ENCODE peak calls at places on chromosomes 6 and 20, in six cellular contexts. B, R, E, F, H and V are unnamed samples.

GRCh38 chr6:109910571-109910970 is 67.5 kb upstream of the GPR6 start:
- DNase-seq in B (no peak), R (no peak), E (no peak), F (no peak), H (no peak), V (no peak)

GRCh38 chr6:26268659-26269402 is 96.2 kb upstream of the BTN3A2 start:
- DNase-seq in B (peak), R (peak), E (no peak), F (peak), H (peak), V (peak)

GRCh38 chr6:43803783-43804549 is 34.0 kb downstream of the VEGFA start:
- DNase-seq in B (no peak), R (no peak), E (peak), F (no peak), H (peak), V (peak)

GRCh38 chr6:49553353-49553752 is 2.9 kb downstream of the C6orf141 start:
- DNase-seq in B (no peak), R (no peak), E (peak), F (no peak), H (peak), V (peak)

GRCh38 chr6:133512410-133513016 is 271.4 kb downstream of the EYA4 start:
- DNase-seq in B (peak), R (peak), E (peak), F (peak), H (peak), V (peak)

GRCh38 chr6:22147983-22148797 is 148.6 kb downstream of the PRL start:
- DNase-seq in B (peak), R (peak), E (no peak), F (no peak), H (peak), V (peak)

GRCh38 chr20:37494796-37495195 is 26.3 kb upstream of the NNAT start:
- DNase-seq in B (no peak), R (no peak), E (no peak), F (no peak), H (no peak), V (no peak)

GRCh38 chr6:10000461-10000992 is 414.3 kb downstream of the TFAP2A start:
- DNase-seq in B (no peak), R (no peak), E (no peak), F (no peak), H (peak), V (no peak)

GRCh38 chr6:140366991-140367390 is 992.5 kb upstream of the CITED2 start:
- DNase-seq in B (peak), R (no peak), E (no peak), F (no peak), H (peak), V (peak)

GRCh38 chr6:26032387-26033131 is 54.7 kb upstream of the HFE start:
- DNase-seq in B (peak), R (peak), E (no peak), F (peak), H (peak), V (peak)

GRCh38 chr6:170162011-170162770 is 128.7 kb downstream of the DLL1 start:
- DNase-seq in B (no peak), R (no peak), E (no peak), F (no peak), H (no peak), V (no peak)

GRCh38 chr6:143339223-143339622 is 111.3 kb downstream of the ADAT2 start:
- DNase-seq in B (no peak), R (no peak), E (no peak), F (no peak), H (peak), V (no peak)

GRCh38 chr20:10761232-10761631 is 87.4 kb upstream of the JAG1 start:
- DNase-seq in B (peak), R (no peak), E (no peak), F (no peak), H (peak), V (peak)

GRCh38 chr20:32626859-32627636 is 41.9 kb upstream of the NOL4L start:
- DNase-seq in B (no peak), R (no peak), E (no peak), F (peak), H (no peak), V (no peak)

GRCh38 chr6:43644940-43645612 is at the start of gene RSPH9:
- DNase-seq in B (peak), R (peak), E (no peak), F (no peak), H (no peak), V (peak)

GRCh38 chr20:38208088-38208487 is 43.0 kb upstream of the TGM2 start:
- DNase-seq in B (no peak), R (no peak), E (no peak), F (no peak), H (no peak), V (no peak)

GRCh38 chr20:1959156-1959555 is 34.7 kb downstream of the PDYN start:
- DNase-seq in B (no peak), R (no peak), E (no peak), F (no peak), H (no peak), V (no peak)

GRCh38 chr6:92114091-92114490 is 1305.3 kb downstream of the EPHA7 start:
- DNase-seq in B (peak), R (no peak), E (no peak), F (no peak), H (no peak), V (no peak)

GRCh38 chr20:57695012-57695411 is 14.8 kb downstream of the PMEPA1 start:
- DNase-seq in B (no peak), R (no peak), E (peak), F (no peak), H (peak), V (peak)

GRCh38 chr20:37007898-37008649 is 56.6 kb upstream of the SAMHD1 start:
- DNase-seq in B (peak), R (no peak), E (no peak), F (peak), H (peak), V (peak)

GRCh38 chr20:47316776-47317126 is 39.7 kb downstream of the ZMYND8 start:
- DNase-seq in B (no peak), R (no peak), E (no peak), F (no peak), H (no peak), V (no peak)

GRCh38 chr6:147177286-147177685 is 26.9 kb upstream of the STXBP5 start:
- DNase-seq in B (no peak), R (no peak), E (no peak), F (no peak), H (no peak), V (peak)

GRCh38 chr20:48594533-48594932 is 233.3 kb downstream of the PREX1 start:
- DNase-seq in B (no peak), R (no peak), E (no peak), F (no peak), H (no peak), V (no peak)

GRCh38 chr6:121451250-121451649 is 15.8 kb downstream of the GJA1 start:
- DNase-seq in B (no peak), R (no peak), E (no peak), F (no peak), H (no peak), V (no peak)

GRCh38 chr6:24927985-24928735 is 7.6 kb downstream of the RIPOR2 start:
- DNase-seq in B (peak), R (no peak), E (no peak), F (no peak), H (peak), V (peak)

GRCh38 chr20:32570401-32571190 is 14.5 kb downstream of the NOL4L start:
- DNase-seq in B (peak), R (no peak), E (no peak), F (no peak), H (no peak), V (no peak)

GRCh38 chr20:39874049-39874893 is 814.8 kb downstream of the MAFB start:
- DNase-seq in B (peak), R (peak), E (peak), F (peak), H (peak), V (peak)

GRCh38 chr6:26415791-26416190 is 13.7 kb downstream of the BTN3A1 start:
- DNase-seq in B (no peak), R (no peak), E (no peak), F (no peak), H (peak), V (no peak)

GRCh38 chr6:137764464-137764863 is 102.6 kb upstream of the TNFAIP3 start:
- DNase-seq in B (peak), R (no peak), E (no peak), F (no peak), H (peak), V (peak)

GRCh38 chr6:122580731-122581130 is 29.5 kb upstream of the PKIB start:
- DNase-seq in B (no peak), R (no peak), E (peak), F (no peak), H (peak), V (peak)

GRCh38 chr6:166567813-166568212 is 18.7 kb downstream of the RAMACL start:
- DNase-seq in B (no peak), R (no peak), E (no peak), F (no peak), H (no peak), V (no peak)

GRCh38 chr6:133705731-133706130 is 183.2 kb upstream of the TCF21 start:
- DNase-seq in B (peak), R (no peak), E (no peak), F (no peak), H (peak), V (peak)

GRCh38 chr6:24667378-24667803 is 514 bp downstream of the ACOT13 start:
- DNase-seq in B (no peak), R (no peak), E (no peak), F (peak), H (no peak), V (no peak)

GRCh38 chr6:63572733-63573139 is 456 bp downstream of the LOC128125822 start:
- DNase-seq in B (no peak), R (peak), E (no peak), F (no peak), H (no peak), V (no peak)

GRCh38 chr6:157668690-157669089 is 154.4 kb upstream of the SNX9 start:
- DNase-seq in B (no peak), R (no peak), E (no peak), F (no peak), H (no peak), V (no peak)

GRCh38 chr20:32787168-32787567 is 25.0 kb downstream of the DNMT3B start:
- DNase-seq in B (no peak), R (no peak), E (no peak), F (no peak), H (no peak), V (no peak)

GRCh38 chr20:5770240-5770986 is 20.2 kb downstream of the SHLD1 start:
- DNase-seq in B (peak), R (no peak), E (no peak), F (peak), H (no peak), V (no peak)

DNA sequence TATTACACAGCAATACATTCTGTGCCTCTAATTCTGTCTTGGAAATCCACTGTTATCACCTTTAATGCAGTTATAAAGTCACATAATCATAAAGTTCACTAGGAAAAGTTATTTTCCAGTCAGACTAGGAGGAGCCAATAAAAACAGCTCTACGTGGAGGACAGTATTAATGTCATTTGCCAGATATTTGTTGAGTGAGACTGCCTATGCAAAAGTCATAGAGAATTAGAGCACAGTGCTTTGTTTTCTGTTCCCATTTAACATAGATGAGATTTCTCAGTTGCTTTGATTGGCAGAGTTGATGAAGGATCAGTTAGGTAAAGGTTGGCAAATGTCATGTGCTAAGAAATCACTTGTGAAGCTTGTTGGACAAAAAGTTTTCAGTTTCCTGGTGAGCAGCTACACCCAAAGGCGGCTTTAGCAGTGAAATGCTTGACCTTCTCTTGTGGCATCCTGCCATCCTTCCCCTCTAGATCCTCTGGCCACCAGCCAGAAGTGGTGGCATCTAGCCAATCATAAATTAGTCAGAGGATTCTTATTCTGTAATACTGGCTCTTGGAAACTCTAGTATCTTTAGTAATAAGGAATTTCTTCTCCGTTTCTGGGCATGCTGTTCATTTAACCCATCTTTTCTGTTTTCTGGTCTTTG is 37.0 kb downstream of the BCKDHB start:
- DNase-seq in B (peak), R (no peak), E (peak), F (no peak), H (peak), V (peak)
- H3K4me3 ChIP-seq in B (peak), R (no peak), E (no peak), F (no peak), H (no peak), V (no peak)

DNA sequence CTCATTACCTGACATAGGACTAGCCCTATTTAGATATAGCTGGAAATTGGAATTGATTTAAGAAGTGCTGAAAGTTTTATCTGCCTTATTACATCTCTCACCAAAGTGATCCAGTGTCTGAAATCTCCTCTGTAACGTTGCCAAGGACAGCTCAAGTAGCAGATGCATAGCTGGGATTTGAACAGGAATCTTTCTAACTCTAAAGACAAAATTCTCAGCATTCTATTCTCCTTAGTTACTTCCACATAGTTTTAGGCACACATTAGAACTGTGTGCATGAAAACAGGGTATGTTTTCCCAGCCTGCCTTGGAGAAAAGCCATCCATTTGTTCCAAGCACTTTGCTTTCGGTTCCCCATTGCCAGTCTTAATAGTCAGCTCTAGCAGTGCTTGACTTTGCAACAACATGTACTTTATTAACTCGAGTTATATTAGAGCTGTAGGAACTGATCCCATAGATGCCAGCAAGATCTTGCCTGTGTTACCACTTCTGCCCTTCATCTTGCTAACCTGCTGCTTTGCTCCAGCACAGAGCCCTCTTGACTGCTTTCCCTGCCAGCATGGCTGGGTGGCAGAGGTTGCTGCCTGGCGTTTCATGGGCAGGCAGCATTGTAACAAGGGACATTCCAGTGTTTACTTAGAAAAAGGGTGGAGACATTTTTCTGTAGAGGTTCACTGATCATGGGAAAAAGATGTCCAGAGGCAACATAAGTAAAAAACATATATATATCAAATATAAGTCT is 56.1 kb upstream of the STMND1 start:
- DNase-seq in B (peak), R (no peak), E (no peak), F (no peak), H (peak), V (peak)
- H2AFZ ChIP-seq in B (peak), R (peak), E (no peak), F (no peak), H (no peak), V (peak)

GRCh38 chr6:1315560-1316386 is 3.9 kb downstream of the FOXQ1 start:
- DNase-seq in B (no peak), R (no peak), E (no peak), F (no peak), H (no peak), V (no peak)
- H3K4me3 ChIP-seq in B (peak), R (peak), E (no peak), F (no peak), H (peak), V (peak)

DNA sequence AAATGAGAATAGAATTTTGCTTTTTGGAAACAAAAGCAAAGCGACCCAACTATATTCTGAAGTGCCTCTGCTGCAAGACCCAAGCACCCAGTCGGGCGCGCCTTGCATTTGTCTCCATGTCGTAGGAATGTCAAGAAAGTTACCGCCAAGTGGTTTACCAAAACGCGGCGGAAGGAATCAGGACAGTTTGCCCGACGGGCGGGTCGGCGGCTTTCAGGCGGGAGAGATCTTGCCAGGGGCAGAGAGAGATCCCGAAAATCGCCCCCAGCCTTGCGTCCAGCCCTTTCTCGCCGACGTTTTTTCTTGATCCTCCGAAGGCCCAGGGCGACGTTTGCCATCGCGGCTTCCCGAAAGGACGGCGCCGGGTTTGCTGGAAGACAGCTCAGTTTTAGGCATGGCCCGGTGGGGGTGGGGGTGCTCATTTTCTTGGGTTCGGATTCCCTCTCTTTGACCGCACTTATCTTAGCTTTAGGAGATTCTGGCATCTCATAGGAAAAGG is 3.9 kb upstream of the LIN28B start:
- DNase-seq in B (no peak), R (peak), E (no peak), F (no peak), H (no peak), V (no peak)
- H2AFZ ChIP-seq in B (no peak), R (peak), E (no peak), F (no peak), H (no peak), V (no peak)

GRCh38 chr6:6725834-6726194 is 137.3 kb downstream of the LY86 start:
- DNase-seq in B (no peak), R (no peak), E (no peak), F (no peak), H (no peak), V (no peak)
- H3K4me3 ChIP-seq in B (no peak), R (no peak), E (no peak), F (no peak), H (no peak), V (no peak)

GRCh38 chr6:34437644-34437970 is 11.7 kb upstream of the RPS10 start:
- DNase-seq in B (no peak), R (no peak), E (no peak), F (no peak), H (no peak), V (no peak)

GRCh38 chr6:34445313-34445860 is 19.5 kb upstream of the RPS10 start:
- DNase-seq in B (no peak), R (no peak), E (no peak), F (no peak), H (peak), V (no peak)

GRCh38 chr6:34439442-34439841 is 13.6 kb upstream of the RPS10 start:
- DNase-seq in B (no peak), R (no peak), E (no peak), F (no peak), H (no peak), V (no peak)

GRCh38 chr6:34438705-34439104 is 12.8 kb upstream of the RPS10 start:
- DNase-seq in B (no peak), R (no peak), E (no peak), F (no peak), H (no peak), V (no peak)

DNA sequence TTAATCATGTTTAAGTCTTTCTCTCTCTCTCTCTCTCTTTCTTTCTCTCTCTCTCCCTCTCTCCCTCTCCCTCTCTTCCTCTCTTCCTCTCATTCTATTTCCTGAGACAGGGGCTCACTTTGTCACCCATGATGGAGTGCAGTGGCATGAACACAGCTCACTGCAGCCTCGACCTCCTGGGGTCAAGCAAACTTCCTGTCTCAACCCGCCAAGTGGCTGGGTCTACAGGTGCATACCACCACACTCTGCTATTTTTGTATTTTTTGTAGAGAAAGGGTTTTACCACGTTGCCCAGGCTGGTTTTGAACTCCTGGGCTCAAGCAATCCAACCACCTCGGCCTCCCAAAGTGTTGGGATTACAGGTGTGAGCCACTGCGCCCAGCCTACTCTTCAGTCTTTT is 15.7 kb upstream of the RPS10 start:
- DNase-seq in B (no peak), R (no peak), E (no peak), F (peak), H (no peak), V (no peak)
- H2AFZ ChIP-seq in B (no peak), R (no peak), E (no peak), F (peak), H (no peak), V (no peak)

GRCh38 chr6:148345176-148345575 is 2.5 kb downstream of the SASH1 start:
- DNase-seq in B (no peak), R (no peak), E (no peak), F (no peak), H (no peak), V (no peak)
- H3K4me3 ChIP-seq in B (no peak), R (no peak), E (no peak), F (no peak), H (no peak), V (no peak)

GRCh38 chr6:113009682-113010081 is 662.6 kb downstream of the RFPL4B start:
- DNase-seq in B (no peak), R (no peak), E (no peak), F (no peak), H (no peak), V (peak)
- H2AFZ ChIP-seq in B (no peak), R (no peak), E (peak), F (no peak), H (no peak), V (no peak)

DNA sequence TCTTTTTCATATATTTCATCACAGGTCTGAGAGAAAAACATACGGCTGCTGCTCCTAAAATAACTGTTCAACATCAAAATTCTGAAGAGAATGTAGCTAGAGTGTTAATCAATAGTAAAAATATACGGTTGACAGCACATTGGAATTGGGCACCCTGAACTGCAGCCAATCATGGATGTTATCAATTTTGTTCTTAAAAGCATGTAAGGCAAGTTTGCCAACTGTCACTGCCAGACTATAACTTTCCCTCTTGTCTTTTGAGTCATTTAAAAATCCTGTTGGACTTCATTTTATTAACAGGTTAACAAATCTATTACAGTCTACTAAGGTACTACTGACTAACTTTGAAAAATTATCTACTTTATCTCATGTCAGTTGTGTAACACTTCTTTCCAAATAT is 592.8 kb downstream of the HACE1 start:
- DNase-seq in B (no peak), R (no peak), E (no peak), F (no peak), H (no peak), V (no peak)
- H3K4me3 ChIP-seq in B (no peak), R (no peak), E (no peak), F (no peak), H (no peak), V (no peak)